ENCODE peak calls at places on chromosomes 12 and 14, in seven cellular contexts. One of them, this sample, is unnamed.

GRCh38 chr14:30355431-30355913 is 203.5 kb upstream of the G2E3 start:
- DNase-seq in foreskin fibroblast: no peak
- DNase-seq in NCI-H187 treated with DMSO at 0.1 percent for 48 hours: no peak
- DNase-seq in germinal center: no peak
- DNase-seq in pancreas: no peak
- DNase-seq in activated naive CD8-positive, alpha-beta T cell treated with anti-CD3 and anti-CD28 coated beads, Interleukin-2, amount 50 U/mL, for 24 hours: peak
- DNase-seq in C1 segment of cervical spinal cord: no peak
- DNase-seq in this sample: no peak

GRCh38 chr14:104096751-104097700 is 11.5 kb downstream of the ASPG start:
- DNase-seq in pancreas: no peak
- DNase-seq in C1 segment of cervical spinal cord: no peak
- DNase-seq in germinal center: no peak
- DNase-seq in foreskin fibroblast: no peak
- DNase-seq in NCI-H187 treated with DMSO at 0.1 percent for 48 hours: no peak
- DNase-seq in activated naive CD8-positive, alpha-beta T cell treated with anti-CD3 and anti-CD28 coated beads, Interleukin-2, amount 50 U/mL, for 24 hours: no peak
- DNase-seq in this sample: no peak

GRCh38 chr12:112898380-112898779 is 8.4 kb upstream of the OAS1 start:
- DNase-seq in germinal center: no peak
- DNase-seq in activated naive CD8-positive, alpha-beta T cell treated with anti-CD3 and anti-CD28 coated beads, Interleukin-2, amount 50 U/mL, for 24 hours: no peak
- DNase-seq in C1 segment of cervical spinal cord: no peak
- DNase-seq in pancreas: no peak
- DNase-seq in NCI-H187 treated with DMSO at 0.1 percent for 48 hours: no peak
- DNase-seq in foreskin fibroblast: no peak
- DNase-seq in this sample: no peak

GRCh38 chr12:58139894-58140293 is 198.5 kb downstream of the ATP23 start:
- DNase-seq in NCI-H187 treated with DMSO at 0.1 percent for 48 hours: no peak
- DNase-seq in foreskin fibroblast: no peak
- DNase-seq in pancreas: no peak
- DNase-seq in activated naive CD8-positive, alpha-beta T cell treated with anti-CD3 and anti-CD28 coated beads, Interleukin-2, amount 50 U/mL, for 24 hours: no peak
- DNase-seq in germinal center: no peak
- DNase-seq in C1 segment of cervical spinal cord: no peak
- DNase-seq in this sample: no peak

GRCh38 chr14:81211844-81212243 is 8.9 kb downstream of the GTF2A1 start:
- DNase-seq in activated naive CD8-positive, alpha-beta T cell treated with anti-CD3 and anti-CD28 coated beads, Interleukin-2, amount 50 U/mL, for 24 hours: no peak
- DNase-seq in pancreas: no peak
- DNase-seq in foreskin fibroblast: no peak
- DNase-seq in C1 segment of cervical spinal cord: peak
- DNase-seq in germinal center: peak
- DNase-seq in NCI-H187 treated with DMSO at 0.1 percent for 48 hours: no peak
- DNase-seq in this sample: peak

GRCh38 chr14:60634153-60634552 is 15.1 kb downstream of the SIX1 start:
- DNase-seq in NCI-H187 treated with DMSO at 0.1 percent for 48 hours: no peak
- DNase-seq in activated naive CD8-positive, alpha-beta T cell treated with anti-CD3 and anti-CD28 coated beads, Interleukin-2, amount 50 U/mL, for 24 hours: no peak
- DNase-seq in C1 segment of cervical spinal cord: no peak
- DNase-seq in germinal center: no peak
- DNase-seq in pancreas: no peak
- DNase-seq in foreskin fibroblast: no peak
- DNase-seq in this sample: no peak

GRCh38 chr12:53603196-53603595 is 23.0 kb downstream of the ATF7 start:
- DNase-seq in pancreas: no peak
- DNase-seq in activated naive CD8-positive, alpha-beta T cell treated with anti-CD3 and anti-CD28 coated beads, Interleukin-2, amount 50 U/mL, for 24 hours: no peak
- DNase-seq in foreskin fibroblast: no peak
- DNase-seq in germinal center: no peak
- DNase-seq in NCI-H187 treated with DMSO at 0.1 percent for 48 hours: no peak
- DNase-seq in C1 segment of cervical spinal cord: no peak
- DNase-seq in this sample: no peak

GRCh38 chr12:3161861-3162260 is 84.7 kb downstream of the TSPAN9 start:
- DNase-seq in germinal center: no peak
- DNase-seq in C1 segment of cervical spinal cord: no peak
- DNase-seq in foreskin fibroblast: no peak
- DNase-seq in pancreas: no peak
- DNase-seq in activated naive CD8-positive, alpha-beta T cell treated with anti-CD3 and anti-CD28 coated beads, Interleukin-2, amount 50 U/mL, for 24 hours: no peak
- DNase-seq in NCI-H187 treated with DMSO at 0.1 percent for 48 hours: no peak
- DNase-seq in this sample: no peak

GRCh38 chr14:53042480-53042879 is 91.6 kb upstream of the FERMT2 start:
- DNase-seq in NCI-H187 treated with DMSO at 0.1 percent for 48 hours: no peak
- DNase-seq in pancreas: no peak
- DNase-seq in activated naive CD8-positive, alpha-beta T cell treated with anti-CD3 and anti-CD28 coated beads, Interleukin-2, amount 50 U/mL, for 24 hours: no peak
- DNase-seq in C1 segment of cervical spinal cord: no peak
- DNase-seq in foreskin fibroblast: no peak
- DNase-seq in germinal center: no peak
- DNase-seq in this sample: no peak

GRCh38 chr14:80425686-80426085 is 214.4 kb upstream of the DIO2 start:
- DNase-seq in germinal center: no peak
- DNase-seq in activated naive CD8-positive, alpha-beta T cell treated with anti-CD3 and anti-CD28 coated beads, Interleukin-2, amount 50 U/mL, for 24 hours: no peak
- DNase-seq in C1 segment of cervical spinal cord: no peak
- DNase-seq in pancreas: no peak
- DNase-seq in foreskin fibroblast: peak
- DNase-seq in NCI-H187 treated with DMSO at 0.1 percent for 48 hours: no peak
- DNase-seq in this sample: no peak

GRCh38 chr14:103188691-103189480 is 65.6 kb downstream of the TNFAIP2 start:
- DNase-seq in germinal center: no peak
- DNase-seq in activated naive CD8-positive, alpha-beta T cell treated with anti-CD3 and anti-CD28 coated beads, Interleukin-2, amount 50 U/mL, for 24 hours: peak
- DNase-seq in C1 segment of cervical spinal cord: no peak
- DNase-seq in NCI-H187 treated with DMSO at 0.1 percent for 48 hours: no peak
- DNase-seq in foreskin fibroblast: no peak
- DNase-seq in pancreas: no peak
- DNase-seq in this sample: no peak

GRCh38 chr14:52998376-52999010 is 47.6 kb upstream of the FERMT2 start:
- DNase-seq in foreskin fibroblast: peak
- DNase-seq in C1 segment of cervical spinal cord: no peak
- DNase-seq in activated naive CD8-positive, alpha-beta T cell treated with anti-CD3 and anti-CD28 coated beads, Interleukin-2, amount 50 U/mL, for 24 hours: no peak
- DNase-seq in germinal center: no peak
- DNase-seq in pancreas: no peak
- DNase-seq in NCI-H187 treated with DMSO at 0.1 percent for 48 hours: no peak
- DNase-seq in this sample: no peak

GRCh38 chr14:65156568-65157366 is 54.5 kb upstream of the MAX start:
- DNase-seq in pancreas: no peak
- DNase-seq in germinal center: no peak
- DNase-seq in activated naive CD8-positive, alpha-beta T cell treated with anti-CD3 and anti-CD28 coated beads, Interleukin-2, amount 50 U/mL, for 24 hours: no peak
- DNase-seq in NCI-H187 treated with DMSO at 0.1 percent for 48 hours: no peak
- DNase-seq in foreskin fibroblast: peak
- DNase-seq in C1 segment of cervical spinal cord: peak
- DNase-seq in this sample: no peak

GRCh38 chr12:19739195-19739776 is 300.0 kb downstream of the AEBP2 start:
- DNase-seq in pancreas: peak
- DNase-seq in activated naive CD8-positive, alpha-beta T cell treated with anti-CD3 and anti-CD28 coated beads, Interleukin-2, amount 50 U/mL, for 24 hours: peak
- DNase-seq in NCI-H187 treated with DMSO at 0.1 percent for 48 hours: no peak
- DNase-seq in germinal center: peak
- DNase-seq in foreskin fibroblast: peak
- DNase-seq in C1 segment of cervical spinal cord: no peak
- DNase-seq in this sample: no peak